ENCODE peak calls at places on chromosomes 12 and 14, in six cellular contexts. One of them, this sample, is unnamed.

GRCh38 chr14:92877757-92878431 is 45.1 kb upstream of the CHGA start:
- DNase-seq in upper lobe of left lung: no peak
- DNase-seq in fibroblast of mammary gland: no peak
- DNase-seq in stomach: no peak
- DNase-seq in foreskin fibroblast: no peak
- DNase-seq in AG10803: peak
- DNase-seq in this sample: no peak

GRCh38 chr12:89208661-89209096 is 143.6 kb downstream of the DUSP6 start:
- DNase-seq in fibroblast of mammary gland: peak
- DNase-seq in upper lobe of left lung: no peak
- DNase-seq in stomach: no peak
- DNase-seq in AG10803: peak
- DNase-seq in foreskin fibroblast: peak
- DNase-seq in this sample: no peak

GRCh38 chr12:85843606-85844325 is 7.6 kb upstream of the RASSF9 start:
- DNase-seq in upper lobe of left lung: peak
- DNase-seq in fibroblast of mammary gland: no peak
- DNase-seq in stomach: no peak
- DNase-seq in AG10803: no peak
- DNase-seq in foreskin fibroblast: no peak
- DNase-seq in this sample: no peak

GRCh38 chr14:36619131-36619530 is 36.7 kb upstream of the NKX2-8 start:
- DNase-seq in stomach: no peak
- DNase-seq in fibroblast of mammary gland: no peak
- DNase-seq in AG10803: no peak
- DNase-seq in foreskin fibroblast: no peak
- DNase-seq in upper lobe of left lung: no peak
- DNase-seq in this sample: no peak

GRCh38 chr12:9796916-9797315 is 30.4 kb upstream of the KLRF1 start:
- DNase-seq in foreskin fibroblast: peak
- DNase-seq in AG10803: no peak
- DNase-seq in upper lobe of left lung: no peak
- DNase-seq in fibroblast of mammary gland: no peak
- DNase-seq in stomach: no peak
- DNase-seq in this sample: no peak

GRCh38 chr14:88798161-88798560 is 5.4 kb upstream of the EML5 start:
- DNase-seq in stomach: no peak
- DNase-seq in upper lobe of left lung: no peak
- DNase-seq in foreskin fibroblast: no peak
- DNase-seq in AG10803: no peak
- DNase-seq in fibroblast of mammary gland: no peak
- DNase-seq in this sample: no peak

GRCh38 chr12:79874665-79875064 is 60.2 kb downstream of the PPP1R12A start:
- DNase-seq in stomach: no peak
- DNase-seq in fibroblast of mammary gland: no peak
- DNase-seq in foreskin fibroblast: no peak
- DNase-seq in upper lobe of left lung: no peak
- DNase-seq in AG10803: no peak
- DNase-seq in this sample: no peak

GRCh38 chr12:32261638-32262037 is 137.7 kb upstream of the FGD4 start:
- DNase-seq in fibroblast of mammary gland: no peak
- DNase-seq in upper lobe of left lung: no peak
- DNase-seq in AG10803: no peak
- DNase-seq in foreskin fibroblast: no peak
- DNase-seq in stomach: no peak
- DNase-seq in this sample: no peak

GRCh38 chr14:90545966-90546751 is 149.3 kb downstream of the CALM1 start:
- DNase-seq in upper lobe of left lung: no peak
- DNase-seq in AG10803: peak
- DNase-seq in stomach: peak
- DNase-seq in fibroblast of mammary gland: no peak
- DNase-seq in foreskin fibroblast: no peak
- DNase-seq in this sample: peak

GRCh38 chr12:106341086-106341879 is 16.3 kb upstream of the POLR3B start:
- DNase-seq in AG10803: peak
- DNase-seq in upper lobe of left lung: no peak
- DNase-seq in stomach: no peak
- DNase-seq in fibroblast of mammary gland: peak
- DNase-seq in foreskin fibroblast: peak
- DNase-seq in this sample: no peak

GRCh38 chr14:39102265-39102968 is 618 bp downstream of the SEC23A start:
- DNase-seq in stomach: peak
- DNase-seq in upper lobe of left lung: no peak
- DNase-seq in foreskin fibroblast: peak
- DNase-seq in AG10803: no peak
- DNase-seq in fibroblast of mammary gland: peak
- DNase-seq in this sample: peak

GRCh38 chr14:45135181-45135580 is 549 bp upstream of the FANCM start:
- DNase-seq in fibroblast of mammary gland: peak
- DNase-seq in AG10803: peak
- DNase-seq in stomach: no peak
- DNase-seq in foreskin fibroblast: peak
- DNase-seq in upper lobe of left lung: no peak
- DNase-seq in this sample: peak

GRCh38 chr14:93996130-93996695 is 888 bp upstream of the CCDC197 start:
- DNase-seq in AG10803: no peak
- DNase-seq in fibroblast of mammary gland: no peak
- DNase-seq in foreskin fibroblast: no peak
- DNase-seq in stomach: no peak
- DNase-seq in upper lobe of left lung: no peak
- DNase-seq in this sample: no peak

GRCh38 chr12:28993720-28994119 is 155.4 kb upstream of the FAR2 start:
- DNase-seq in stomach: no peak
- DNase-seq in AG10803: no peak
- DNase-seq in foreskin fibroblast: peak
- DNase-seq in upper lobe of left lung: no peak
- DNase-seq in fibroblast of mammary gland: no peak
- DNase-seq in this sample: no peak

GRCh38 chr12:9509464-9510166 is 98.1 kb downstream of the KLRB1 start:
- DNase-seq in fibroblast of mammary gland: no peak
- DNase-seq in stomach: no peak
- DNase-seq in upper lobe of left lung: no peak
- DNase-seq in AG10803: peak
- DNase-seq in foreskin fibroblast: peak
- DNase-seq in this sample: no peak

GRCh38 chr12:125092108-125092871 is 27.1 kb downstream of the AACS start:
- DNase-seq in foreskin fibroblast: peak
- DNase-seq in AG10803: no peak
- DNase-seq in stomach: no peak
- DNase-seq in fibroblast of mammary gland: peak
- DNase-seq in upper lobe of left lung: peak
- DNase-seq in this sample: no peak

GRCh38 chr14:58965601-58966000 is 222.9 kb upstream of the DAAM1 start:
- DNase-seq in stomach: no peak
- DNase-seq in AG10803: no peak
- DNase-seq in upper lobe of left lung: no peak
- DNase-seq in fibroblast of mammary gland: no peak
- DNase-seq in foreskin fibroblast: no peak
- DNase-seq in this sample: no peak

GRCh38 chr12:31342314-31342713 is 16.4 kb upstream of the SINHCAF start:
- DNase-seq in fibroblast of mammary gland: no peak
- DNase-seq in stomach: no peak
- DNase-seq in upper lobe of left lung: no peak
- DNase-seq in foreskin fibroblast: no peak
- DNase-seq in AG10803: no peak
- DNase-seq in this sample: no peak

GRCh38 chr14:50082784-50083466 is 33.4 kb downstream of the VCPKMT start:
- DNase-seq in foreskin fibroblast: no peak
- DNase-seq in upper lobe of left lung: no peak
- DNase-seq in fibroblast of mammary gland: peak
- DNase-seq in stomach: peak
- DNase-seq in AG10803: no peak
- DNase-seq in this sample: peak

GRCh38 chr12:65637774-65638173 is 186.5 kb upstream of the HMGA2 start:
- DNase-seq in stomach: no peak
- DNase-seq in fibroblast of mammary gland: peak
- DNase-seq in AG10803: no peak
- DNase-seq in upper lobe of left lung: no peak
- DNase-seq in foreskin fibroblast: peak
- DNase-seq in this sample: peak

GRCh38 chr12:92506891-92507290 is 195.9 kb upstream of the PLEKHG7 start:
- DNase-seq in upper lobe of left lung: no peak
- DNase-seq in fibroblast of mammary gland: no peak
- DNase-seq in AG10803: no peak
- DNase-seq in foreskin fibroblast: no peak
- DNase-seq in stomach: no peak
- DNase-seq in this sample: peak

GRCh38 chr12:27081668-27082091 is 698 bp downstream of the C12orf71 start:
- DNase-seq in AG10803: peak
- DNase-seq in fibroblast of mammary gland: peak
- DNase-seq in stomach: no peak
- DNase-seq in foreskin fibroblast: peak
- DNase-seq in upper lobe of left lung: no peak
- DNase-seq in this sample: peak
- TF ChIP-seq CTCF in AG10803: peak
- TF ChIP-seq CTCF in fibroblast of mammary gland: no peak
- TF ChIP-seq CTCF in stomach: no peak
- TF ChIP-seq CTCF in foreskin fibroblast: no peak
- TF ChIP-seq CTCF in upper lobe of left lung: no peak
- TF ChIP-seq CTCF in this sample: peak

DNA sequence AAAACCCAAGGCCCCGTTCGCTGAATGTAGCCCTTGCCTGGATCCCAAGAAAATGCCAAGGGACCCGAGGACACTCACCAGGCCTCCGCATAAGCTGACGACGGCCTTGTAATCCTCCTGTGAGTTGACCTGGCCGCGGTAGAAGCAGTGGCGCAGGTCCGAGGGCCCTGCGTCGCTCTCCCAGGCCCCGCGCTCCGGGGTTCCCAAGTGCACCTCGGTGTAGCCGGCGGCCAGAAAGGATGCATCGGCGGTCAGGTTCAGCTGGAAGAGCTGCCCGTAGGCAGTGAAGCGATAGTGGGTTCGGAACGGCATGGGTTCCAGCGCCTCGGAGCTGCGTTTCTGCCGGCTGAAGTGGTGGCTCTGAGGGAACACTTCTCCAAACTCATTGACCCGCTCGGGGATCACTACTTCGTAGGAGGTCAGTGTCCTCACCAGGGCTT is 1.2 kb downstream of the ADAMTS20 start:
- DNase-seq in fibroblast of mammary gland: no peak
- DNase-seq in stomach: no peak
- DNase-seq in foreskin fibroblast: no peak
- DNase-seq in upper lobe of left lung: peak
- DNase-seq in AG10803: no peak
- DNase-seq in this sample: no peak
- H3K4me3 ChIP-seq in fibroblast of mammary gland: no peak
- H3K4me3 ChIP-seq in stomach: no peak
- H3K4me3 ChIP-seq in foreskin fibroblast: no peak
- H3K4me3 ChIP-seq in upper lobe of left lung: no peak
- H3K4me3 ChIP-seq in AG10803: no peak
- H3K4me3 ChIP-seq in this sample: no peak

DNA sequence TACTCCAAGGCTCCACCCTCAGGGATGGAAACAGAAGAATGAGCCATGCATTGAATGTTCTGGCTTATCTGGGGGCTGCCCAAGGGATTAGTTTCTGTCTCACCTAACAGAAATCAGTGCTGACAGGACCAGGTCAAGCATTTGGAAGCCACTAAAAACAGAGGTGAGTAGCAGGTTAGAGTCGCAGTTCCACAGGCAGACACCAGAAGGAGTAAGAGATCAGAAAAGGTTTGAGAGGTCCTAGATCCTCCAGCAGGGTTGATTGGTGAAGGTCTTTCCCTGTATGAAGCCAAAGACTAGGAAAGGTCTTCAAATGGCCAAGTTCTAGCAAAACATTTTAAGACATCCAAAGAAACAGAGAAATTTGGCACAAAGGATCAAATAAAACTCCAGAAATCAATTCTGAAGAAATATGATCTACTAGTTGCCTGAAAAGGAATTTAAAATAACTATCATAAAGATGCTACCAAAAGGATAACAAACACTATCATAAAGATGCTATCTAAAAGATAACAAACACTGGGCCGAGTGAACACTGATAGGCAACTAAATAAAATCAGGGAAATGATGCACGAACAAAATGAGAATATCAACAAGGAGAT is 19.5 kb upstream of the TTC9 start:
- DNase-seq in stomach: peak
- DNase-seq in fibroblast of mammary gland: peak
- DNase-seq in upper lobe of left lung: no peak
- DNase-seq in foreskin fibroblast: peak
- DNase-seq in AG10803: peak
- DNase-seq in this sample: peak
- TF ChIP-seq CTCF in stomach: peak
- TF ChIP-seq CTCF in fibroblast of mammary gland: peak
- TF ChIP-seq CTCF in upper lobe of left lung: peak
- TF ChIP-seq CTCF in foreskin fibroblast: peak
- TF ChIP-seq CTCF in AG10803: peak
- TF ChIP-seq CTCF in this sample: peak

GRCh38 chr12:11794311-11794710 is 144.8 kb downstream of the ETV6 start:
- DNase-seq in AG10803: no peak
- DNase-seq in upper lobe of left lung: no peak
- DNase-seq in foreskin fibroblast: no peak
- DNase-seq in fibroblast of mammary gland: no peak
- DNase-seq in stomach: no peak
- DNase-seq in this sample: no peak

GRCh38 chr12:11795192-11795909 is 145.9 kb downstream of the ETV6 start:
- DNase-seq in upper lobe of left lung: no peak
- DNase-seq in stomach: no peak
- DNase-seq in foreskin fibroblast: no peak
- DNase-seq in AG10803: no peak
- DNase-seq in fibroblast of mammary gland: no peak
- DNase-seq in this sample: peak

GRCh38 chr12:11794751-11795150 is 145.3 kb downstream of the ETV6 start:
- DNase-seq in AG10803: no peak
- DNase-seq in fibroblast of mammary gland: no peak
- DNase-seq in upper lobe of left lung: no peak
- DNase-seq in foreskin fibroblast: no peak
- DNase-seq in stomach: no peak
- DNase-seq in this sample: no peak

GRCh38 chr12:11795910-11796459 is 146.5 kb downstream of the ETV6 start:
- DNase-seq in foreskin fibroblast: peak
- DNase-seq in stomach: no peak
- DNase-seq in AG10803: peak
- DNase-seq in upper lobe of left lung: no peak
- DNase-seq in fibroblast of mammary gland: peak
- DNase-seq in this sample: peak

GRCh38 chr12:11793896-11794295 is 144.4 kb downstream of the ETV6 start:
- DNase-seq in foreskin fibroblast: no peak
- DNase-seq in upper lobe of left lung: no peak
- DNase-seq in fibroblast of mammary gland: no peak
- DNase-seq in stomach: no peak
- DNase-seq in AG10803: no peak
- DNase-seq in this sample: no peak
- H3K4me3 ChIP-seq in foreskin fibroblast: no peak
- H3K4me3 ChIP-seq in upper lobe of left lung: no peak
- H3K4me3 ChIP-seq in fibroblast of mammary gland: no peak
- H3K4me3 ChIP-seq in stomach: no peak
- H3K4me3 ChIP-seq in AG10803: no peak
- H3K4me3 ChIP-seq in this sample: no peak

GRCh38 chr12:116880817-116881324 is 370 bp downstream of the HRK start:
- DNase-seq in stomach: peak
- DNase-seq in fibroblast of mammary gland: peak
- DNase-seq in upper lobe of left lung: peak
- DNase-seq in AG10803: peak
- DNase-seq in foreskin fibroblast: peak
- DNase-seq in this sample: peak
- TF ChIP-seq CTCF in stomach: no peak
- TF ChIP-seq CTCF in fibroblast of mammary gland: no peak
- TF ChIP-seq CTCF in upper lobe of left lung: peak
- TF ChIP-seq CTCF in AG10803: no peak
- TF ChIP-seq CTCF in foreskin fibroblast: no peak
- TF ChIP-seq CTCF in this sample: no peak

This sample was measured in epithelial cell of esophagus.